ENCODE peak calls at places on chromosomes 5 and 9, in ten cellular contexts. R is H54, W is spleen, P is tibial nerve, A is NB4, N is A549, S is adrenal gland, L is body of pancreas, C is sigmoid colon, U is ovary. O is an unnamed sample.

GRCh38 chr9:2307480-2307879 is 292.3 kb downstream of the SMARCA2 start:
- DNase-seq in R (no peak), W (no peak), P (no peak), A (no peak), N (peak), S (no peak), L (no peak), C (no peak), U (no peak), O (no peak)

GRCh38 chr9:96186601-96187011 is 115.4 kb downstream of the HSD17B3 start:
- DNase-seq in R (no peak), W (no peak), P (no peak), A (no peak), N (no peak), S (no peak), L (peak), C (peak), U (no peak), O (no peak)

GRCh38 chr9:124482431-124483031 is 24.7 kb downstream of the NR5A1 start:
- DNase-seq in R (no peak), W (no peak), P (no peak), A (no peak), N (no peak), S (peak), L (no peak), C (no peak), U (no peak), O (no peak)

GRCh38 chr5:851076-851475 is 290 bp upstream of the ZDHHC11 start:
- DNase-seq in R (no peak), W (peak), P (no peak), A (no peak), N (no peak), S (no peak), L (no peak), C (peak), U (no peak), O (no peak)

GRCh38 chr9:26216702-26217101 is 538.5 kb upstream of the TUSC1 start:
- DNase-seq in R (no peak), W (no peak), P (no peak), A (no peak), N (no peak), S (no peak), L (no peak), C (no peak), U (no peak), O (no peak)

GRCh38 chr9:83714316-83714715 is 6.6 kb upstream of the UBQLN1 start:
- DNase-seq in R (no peak), W (no peak), P (no peak), A (peak), N (no peak), S (no peak), L (no peak), C (no peak), U (no peak), O (no peak)

GRCh38 chr9:93134740-93135444 is 841 bp upstream of the NINJ1 start:
- DNase-seq in R (no peak), W (peak), P (no peak), A (no peak), N (no peak), S (no peak), L (no peak), C (peak), U (peak), O (no peak)

GRCh38 chr5:79956173-79956670 is 34.8 kb downstream of the MTX3 start:
- DNase-seq in R (peak), W (no peak), P (no peak), A (no peak), N (no peak), S (no peak), L (no peak), C (no peak), U (no peak), O (no peak)

GRCh38 chr5:30040483-30041116 is 1152.9 kb upstream of the CDH6 start:
- DNase-seq in R (peak), W (no peak), P (no peak), A (peak), N (peak), S (peak), L (peak), C (no peak), U (no peak), O (peak)

GRCh38 chr5:133947431-133947841 is 21.0 kb downstream of the C5orf15 start:
- DNase-seq in R (no peak), W (no peak), P (no peak), A (no peak), N (no peak), S (no peak), L (peak), C (no peak), U (no peak), O (no peak)

GRCh38 chr9:20384642-20385041 is 237.7 kb downstream of the MLLT3 start:
- DNase-seq in R (no peak), W (no peak), P (no peak), A (no peak), N (no peak), S (no peak), L (no peak), C (no peak), U (no peak), O (no peak)

GRCh38 chr9:98272083-98272482 is 16.6 kb upstream of the TBC1D2 start:
- DNase-seq in R (no peak), W (no peak), P (no peak), A (no peak), N (no peak), S (no peak), L (no peak), C (no peak), U (no peak), O (no peak)

GRCh38 chr9:5651246-5651645 is 22.3 kb downstream of the RIC1 start:
- DNase-seq in R (no peak), W (no peak), P (no peak), A (no peak), N (no peak), S (no peak), L (no peak), C (no peak), U (no peak), O (no peak)

GRCh38 chr5:57455511-57455910 is 27.1 kb downstream of the ACTBL2 start:
- DNase-seq in R (no peak), W (no peak), P (no peak), A (no peak), N (no peak), S (no peak), L (no peak), C (no peak), U (no peak), O (no peak)

GRCh38 chr9:87597710-87598200 is 100.1 kb downstream of the DAPK1 start:
- DNase-seq in R (no peak), W (no peak), P (no peak), A (no peak), N (no peak), S (no peak), L (no peak), C (no peak), U (no peak), O (no peak)

GRCh38 chr5:30725053-30725452 is 468.4 kb upstream of the CDH6 start:
- DNase-seq in R (no peak), W (no peak), P (no peak), A (peak), N (no peak), S (no peak), L (no peak), C (no peak), U (no peak), O (no peak)

GRCh38 chr5:80964919-80965318 is 4.8 kb downstream of the RASGRF2 start:
- DNase-seq in R (no peak), W (no peak), P (no peak), A (no peak), N (no peak), S (no peak), L (no peak), C (no peak), U (no peak), O (no peak)

GRCh38 chr5:2797160-2797559 is 45.7 kb upstream of the IRX2 start:
- DNase-seq in R (no peak), W (no peak), P (no peak), A (no peak), N (no peak), S (no peak), L (no peak), C (no peak), U (no peak), O (no peak)

GRCh38 chr9:87387351-87388055 is 110.2 kb upstream of the DAPK1 start:
- DNase-seq in R (no peak), W (no peak), P (no peak), A (no peak), N (no peak), S (no peak), L (no peak), C (no peak), U (no peak), O (peak)

GRCh38 chr9:15873573-15874177 is 320.8 kb downstream of the CCDC171 start:
- DNase-seq in R (no peak), W (no peak), P (peak), A (peak), N (peak), S (no peak), L (no peak), C (no peak), U (no peak), O (peak)

GRCh38 chr5:109695005-109695926 is 5.5 kb downstream of the MAN2A1 start:
- DNase-seq in R (no peak), W (no peak), P (no peak), A (no peak), N (no peak), S (no peak), L (no peak), C (no peak), U (no peak), O (peak)

GRCh38 chr9:8856686-8857329 is 1057.2 kb upstream of the DMAC1 start:
- DNase-seq in R (no peak), W (no peak), P (no peak), A (no peak), N (no peak), S (no peak), L (no peak), C (no peak), U (no peak), O (no peak)

GRCh38 chr9:95120781-95121370 is 196.6 kb downstream of the FANCC start:
- DNase-seq in R (no peak), W (no peak), P (no peak), A (no peak), N (no peak), S (no peak), L (no peak), C (no peak), U (no peak), O (no peak)

GRCh38 chr5:177405805-177406204 is 3.6 kb downstream of the F12 start:
- DNase-seq in R (no peak), W (peak), P (no peak), A (peak), N (no peak), S (no peak), L (peak), C (no peak), U (no peak), O (no peak)

GRCh38 chr5:67364381-67364970 is 167.9 kb upstream of the CD180 start:
- DNase-seq in R (no peak), W (no peak), P (no peak), A (no peak), N (no peak), S (no peak), L (no peak), C (peak), U (no peak), O (no peak)

GRCh38 chr9:20524776-20525175 is 97.5 kb downstream of the MLLT3 start:
- DNase-seq in R (no peak), W (no peak), P (no peak), A (peak), N (peak), S (no peak), L (no peak), C (no peak), U (no peak), O (peak)

GRCh38 chr5:109753279-109753678 is 63.6 kb downstream of the MAN2A1 start:
- DNase-seq in R (no peak), W (no peak), P (no peak), A (no peak), N (no peak), S (no peak), L (no peak), C (no peak), U (no peak), O (no peak)

GRCh38 chr5:173764321-173765029 is 123.7 kb upstream of the CPEB4 start:
- DNase-seq in R (peak), W (no peak), P (peak), A (peak), N (peak), S (peak), L (peak), C (peak), U (peak), O (peak)

GRCh38 chr5:3604501-3604900 is 8.9 kb downstream of the IRX1 start:
- DNase-seq in R (no peak), W (peak), P (no peak), A (no peak), N (no peak), S (no peak), L (no peak), C (no peak), U (no peak), O (no peak)

GRCh38 chr9:23677446-23677845 is 148.6 kb downstream of the ELAVL2 start:
- DNase-seq in R (no peak), W (no peak), P (no peak), A (no peak), N (no peak), S (no peak), L (no peak), C (no peak), U (no peak), O (no peak)

GRCh38 chr9:134455010-134455409 is 128.8 kb downstream of the RXRA start:
- DNase-seq in R (no peak), W (peak), P (no peak), A (no peak), N (no peak), S (no peak), L (no peak), C (no peak), U (no peak), O (no peak)

GRCh38 chr9:103661663-103662062 is 432.4 kb upstream of the SMC2 start:
- DNase-seq in R (no peak), W (no peak), P (no peak), A (no peak), N (no peak), S (no peak), L (no peak), C (no peak), U (no peak), O (no peak)

GRCh38 chr5:111548992-111549649 is 36.8 kb upstream of the STARD4 start:
- DNase-seq in R (no peak), W (no peak), P (no peak), A (no peak), N (peak), S (no peak), L (peak), C (no peak), U (no peak), O (no peak)

GRCh38 chr5:66639036-66639435 is 42.8 kb downstream of the MAST4 start:
- DNase-seq in R (no peak), W (no peak), P (no peak), A (no peak), N (no peak), S (no peak), L (no peak), C (no peak), U (no peak), O (no peak)

GRCh38 chr5:136028090-136028489 is 698 bp upstream of the TGFBI start:
- DNase-seq in R (no peak), W (no peak), P (no peak), A (no peak), N (no peak), S (no peak), L (no peak), C (peak), U (no peak), O (no peak)

GRCh38 chr9:15135167-15135792 is 171.7 kb downstream of the TTC39B start:
- DNase-seq in R (peak), W (no peak), P (peak), A (peak), N (peak), S (peak), L (peak), C (peak), U (peak), O (peak)

GRCh38 chr5:133933169-133933509 is 35.3 kb downstream of the C5orf15 start:
- DNase-seq in R (no peak), W (no peak), P (no peak), A (no peak), N (no peak), S (no peak), L (no peak), C (no peak), U (no peak), O (no peak)

GRCh38 chr9:32384364-32385134 is at the start of gene ACO1:
- DNase-seq in R (peak), W (peak), P (peak), A (peak), N (peak), S (peak), L (peak), C (peak), U (peak), O (peak)
- TF ChIP-seq POLR2A in R (peak), W (no peak), P (peak), A (peak), N (peak), S (peak), L (peak), C (peak), U (peak), O (peak)

DNA sequence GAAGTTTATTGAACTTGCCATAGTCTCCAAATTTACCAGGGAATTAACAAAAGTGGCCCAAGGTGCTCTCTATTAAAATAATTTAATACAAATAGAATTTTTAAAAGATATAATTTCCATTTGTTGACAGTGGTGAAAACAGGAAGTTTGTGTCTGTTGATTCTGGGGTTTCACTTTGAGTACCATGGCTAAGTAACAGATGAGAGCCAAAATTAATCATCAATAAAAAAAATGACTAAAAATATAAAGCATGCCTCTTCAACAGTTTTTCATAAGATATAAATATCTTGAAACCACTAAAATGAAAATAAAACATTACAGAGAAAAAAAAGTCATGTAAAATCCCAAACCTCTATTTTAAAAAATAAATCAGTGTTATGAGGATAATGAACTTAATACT is 49.8 kb downstream of the SGCD start:
- DNase-seq in R (no peak), W (no peak), P (no peak), A (no peak), N (no peak), S (no peak), L (no peak), C (no peak), U (no peak), O (no peak)
- TF ChIP-seq POLR2A in R (no peak), W (no peak), P (no peak), A (no peak), N (no peak), S (no peak), L (no peak), C (no peak), U (no peak), O (no peak)

GRCh38 chr9:136053757-136054142 is 41.3 kb downstream of the NACC2 start:
- DNase-seq in R (no peak), W (no peak), P (no peak), A (peak), N (no peak), S (no peak), L (no peak), C (peak), U (no peak), O (no peak)

GRCh38 chr9:136054146-136054545 is 40.9 kb downstream of the NACC2 start:
- DNase-seq in R (no peak), W (no peak), P (no peak), A (no peak), N (no peak), S (no peak), L (no peak), C (peak), U (no peak), O (no peak)

GRCh38 chr9:136055715-136056545 is 39.2 kb downstream of the NACC2 start:
- DNase-seq in R (no peak), W (no peak), P (no peak), A (no peak), N (no peak), S (no peak), L (no peak), C (peak), U (no peak), O (no peak)

GRCh38 chr9:136056546-136057235 is 38.4 kb downstream of the NACC2 start:
- DNase-seq in R (no peak), W (no peak), P (no peak), A (no peak), N (no peak), S (no peak), L (no peak), C (peak), U (no peak), O (no peak)

DNA sequence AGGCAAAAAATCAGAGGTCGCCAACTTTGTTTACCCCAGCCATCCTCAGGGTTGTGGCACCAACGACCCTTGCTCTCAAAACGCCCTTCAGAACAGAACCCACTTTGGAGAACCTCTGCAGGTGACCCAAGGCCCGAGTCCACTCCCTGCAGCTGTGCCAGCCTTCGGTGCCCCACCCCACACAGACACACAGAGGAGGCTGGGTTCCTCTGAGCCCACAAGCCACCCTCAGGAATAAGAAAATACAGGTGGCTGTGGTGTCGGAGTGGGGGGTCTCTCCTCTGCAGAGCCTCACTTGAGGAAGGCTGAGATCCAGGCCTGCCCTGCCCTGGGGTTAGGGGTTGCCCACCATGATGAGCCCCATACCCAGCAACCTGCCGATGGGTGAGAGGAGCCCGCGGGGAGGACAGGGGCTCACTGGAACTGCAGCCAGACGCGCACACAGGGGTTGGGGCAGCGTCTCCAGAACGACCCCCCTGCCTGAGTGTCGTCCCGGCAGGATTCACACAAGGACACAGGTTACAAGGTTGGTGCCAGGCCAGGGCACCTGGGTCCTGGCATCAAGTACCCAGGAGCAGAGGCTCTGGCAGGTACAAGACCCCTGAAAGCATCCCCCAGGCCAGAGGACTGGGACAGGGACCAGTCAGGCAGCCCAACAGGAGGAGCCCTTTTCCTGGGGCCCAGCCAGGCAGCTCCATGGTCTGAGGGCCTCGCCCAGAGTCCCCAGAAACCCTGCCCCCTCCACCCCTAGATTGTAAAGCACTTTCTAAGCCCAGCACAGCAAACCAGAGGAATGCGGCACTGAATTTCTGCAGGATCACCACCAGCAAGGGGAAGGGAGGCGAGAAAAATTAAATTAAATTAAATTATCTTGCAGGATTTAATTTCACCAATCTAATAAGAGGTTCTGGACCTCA is 40.0 kb downstream of the NACC2 start:
- DNase-seq in R (no peak), W (no peak), P (no peak), A (no peak), N (no peak), S (no peak), L (no peak), C (peak), U (no peak), O (no peak)
- TF ChIP-seq POLR2A in R (no peak), W (no peak), P (no peak), A (no peak), N (no peak), S (no peak), L (no peak), C (no peak), U (no peak), O (no peak)

DNA sequence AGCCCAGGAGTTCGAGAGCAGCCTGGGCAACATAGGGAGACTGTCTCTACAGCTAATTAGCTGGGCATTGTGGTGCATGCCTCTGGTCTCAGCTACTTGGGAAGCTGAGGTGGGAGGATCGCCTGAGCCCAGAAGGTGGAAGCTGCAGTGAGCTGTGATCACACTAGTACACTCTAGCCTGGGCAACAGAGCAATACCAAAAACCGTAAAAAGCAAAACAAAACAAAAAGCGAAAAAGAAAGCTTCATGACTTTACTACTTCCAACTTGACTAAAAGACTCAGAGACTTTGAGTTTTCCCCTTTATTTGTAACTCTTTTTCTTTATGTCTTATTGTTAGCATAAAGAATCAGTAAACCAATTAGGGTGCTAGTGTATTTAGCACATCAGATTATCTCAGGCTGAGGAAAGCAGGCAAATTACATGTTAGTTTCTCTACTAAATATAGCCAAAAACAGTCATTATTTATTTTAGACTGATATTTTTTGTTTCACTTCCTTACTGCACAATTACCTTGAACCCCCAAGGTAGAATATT is 5.4 kb downstream of the RAD17 start:
- DNase-seq in R (no peak), W (no peak), P (no peak), A (no peak), N (no peak), S (no peak), L (no peak), C (no peak), U (no peak), O (no peak)
- TF ChIP-seq POLR2A in R (no peak), W (no peak), P (no peak), A (no peak), N (no peak), S (no peak), L (no peak), C (no peak), U (no peak), O (no peak)

O was measured in erythroblast.